ENCODE peak calls at places on chromosomes 12 and 14, in nine cellular contexts. One of them, this sample, is unnamed.
A peak's percentile ranks its signal among the peaks of the same experiment; 100 is the strongest.

GRCh38 chr12:108333898-108334699 is 5.0 kb downstream of the CMKLR1 start:
- DNase-seq in dorsolateral prefrontal cortex: no peak
- DNase-seq in heart right ventricle: no peak
- DNase-seq in ovary: no peak
- DNase-seq in mesendoderm: peak; percentile 21
- DNase-seq in IMR-90: peak; percentile 15
- DNase-seq in endodermal cell: no peak
- DNase-seq in stomach: no peak
- DNase-seq in hepatocyte: no peak
- DNase-seq in this sample: no peak

GRCh38 chr14:65281991-65282908 is 130.3 kb upstream of the FUT8 start:
- DNase-seq in heart right ventricle: peak; percentile 36
- DNase-seq in dorsolateral prefrontal cortex: peak; percentile 75
- DNase-seq in endodermal cell: peak; percentile 91
- DNase-seq in ovary: no peak
- DNase-seq in mesendoderm: peak; percentile 97
- DNase-seq in IMR-90: peak; percentile 77
- DNase-seq in hepatocyte: no peak
- DNase-seq in stomach: no peak
- DNase-seq in this sample: peak; percentile 88

GRCh38 chr12:111322336-111323250 is 46.3 kb downstream of the PHETA1 start:
- DNase-seq in mesendoderm: no peak
- DNase-seq in IMR-90: no peak
- DNase-seq in ovary: no peak
- DNase-seq in dorsolateral prefrontal cortex: peak; percentile 41
- DNase-seq in stomach: no peak
- DNase-seq in endodermal cell: no peak
- DNase-seq in hepatocyte: no peak
- DNase-seq in heart right ventricle: peak; percentile 25
- DNase-seq in this sample: peak; percentile 61

GRCh38 chr12:67062193-67062592 is 207.0 kb upstream of the CAND1 start:
- DNase-seq in mesendoderm: peak; percentile 57
- DNase-seq in ovary: no peak
- DNase-seq in dorsolateral prefrontal cortex: no peak
- DNase-seq in hepatocyte: no peak
- DNase-seq in endodermal cell: no peak
- DNase-seq in IMR-90: no peak
- DNase-seq in heart right ventricle: no peak
- DNase-seq in stomach: no peak
- DNase-seq in this sample: no peak

GRCh38 chr12:121620328-121620891 is 5.9 kb upstream of the ORAI1 start:
- DNase-seq in hepatocyte: no peak
- DNase-seq in endodermal cell: peak; percentile 81
- DNase-seq in heart right ventricle: no peak
- DNase-seq in dorsolateral prefrontal cortex: no peak
- DNase-seq in IMR-90: no peak
- DNase-seq in mesendoderm: peak; percentile 83
- DNase-seq in ovary: no peak
- DNase-seq in stomach: no peak
- DNase-seq in this sample: peak; percentile 62

GRCh38 chr12:93011100-93011499 is 82.0 kb upstream of the EEA1 start:
- DNase-seq in IMR-90: no peak
- DNase-seq in stomach: no peak
- DNase-seq in mesendoderm: peak; percentile 45
- DNase-seq in dorsolateral prefrontal cortex: no peak
- DNase-seq in endodermal cell: no peak
- DNase-seq in heart right ventricle: no peak
- DNase-seq in hepatocyte: no peak
- DNase-seq in ovary: no peak
- DNase-seq in this sample: no peak

GRCh38 chr12:13799574-13799973 is 181.8 kb downstream of the GRIN2B start:
- DNase-seq in endodermal cell: peak; percentile 59
- DNase-seq in ovary: no peak
- DNase-seq in hepatocyte: no peak
- DNase-seq in dorsolateral prefrontal cortex: no peak
- DNase-seq in IMR-90: no peak
- DNase-seq in mesendoderm: no peak
- DNase-seq in heart right ventricle: no peak
- DNase-seq in stomach: no peak
- DNase-seq in this sample: peak; percentile 23

GRCh38 chr14:89848165-89848564 is 106.4 kb downstream of the EFCAB11 start:
- DNase-seq in heart right ventricle: no peak
- DNase-seq in stomach: no peak
- DNase-seq in IMR-90: peak; percentile 71
- DNase-seq in ovary: no peak
- DNase-seq in dorsolateral prefrontal cortex: no peak
- DNase-seq in mesendoderm: no peak
- DNase-seq in endodermal cell: no peak
- DNase-seq in hepatocyte: no peak
- DNase-seq in this sample: no peak

GRCh38 chr14:31229638-31230229 is 22.1 kb upstream of the HECTD1 start:
- DNase-seq in dorsolateral prefrontal cortex: no peak
- DNase-seq in endodermal cell: peak; percentile 85
- DNase-seq in mesendoderm: peak; percentile 90
- DNase-seq in heart right ventricle: peak; percentile 46
- DNase-seq in IMR-90: peak; percentile 98
- DNase-seq in hepatocyte: peak; percentile 89
- DNase-seq in ovary: peak; percentile 58
- DNase-seq in stomach: peak; percentile 86
- DNase-seq in this sample: peak; percentile 76

GRCh38 chr12:57475271-57476161 is 4.2 kb downstream of the ARHGAP9 start:
- DNase-seq in heart right ventricle: no peak
- DNase-seq in hepatocyte: peak; percentile 64
- DNase-seq in endodermal cell: peak; percentile 87
- DNase-seq in dorsolateral prefrontal cortex: no peak
- DNase-seq in mesendoderm: no peak
- DNase-seq in ovary: no peak
- DNase-seq in stomach: no peak
- DNase-seq in IMR-90: no peak
- DNase-seq in this sample: peak; percentile 86

GRCh38 chr12:105861232-105861631 is 277.5 kb downstream of the NUAK1 start:
- DNase-seq in mesendoderm: no peak
- DNase-seq in IMR-90: no peak
- DNase-seq in heart right ventricle: no peak
- DNase-seq in endodermal cell: no peak
- DNase-seq in ovary: no peak
- DNase-seq in hepatocyte: no peak
- DNase-seq in stomach: no peak
- DNase-seq in dorsolateral prefrontal cortex: no peak
- DNase-seq in this sample: no peak

GRCh38 chr14:105600939-105601359 is 74.6 kb downstream of the TMEM121 start:
- DNase-seq in heart right ventricle: no peak
- DNase-seq in IMR-90: no peak
- DNase-seq in stomach: no peak
- DNase-seq in dorsolateral prefrontal cortex: peak; percentile 17
- DNase-seq in endodermal cell: no peak
- DNase-seq in mesendoderm: no peak
- DNase-seq in ovary: peak; percentile 5
- DNase-seq in hepatocyte: peak; percentile 1
- DNase-seq in this sample: no peak

GRCh38 chr12:99386907-99387306 is 260.6 kb upstream of the GARIN6 start:
- DNase-seq in stomach: no peak
- DNase-seq in ovary: no peak
- DNase-seq in endodermal cell: peak; percentile 61
- DNase-seq in IMR-90: peak; percentile 8
- DNase-seq in mesendoderm: peak; percentile 54
- DNase-seq in heart right ventricle: no peak
- DNase-seq in hepatocyte: peak; percentile 46
- DNase-seq in dorsolateral prefrontal cortex: no peak
- DNase-seq in this sample: peak; percentile 20

GRCh38 chr12:76085159-76085868 is 829 bp upstream of the NAP1L1 start:
- DNase-seq in endodermal cell: no peak
- DNase-seq in hepatocyte: peak; percentile 31
- DNase-seq in IMR-90: peak; percentile 77
- DNase-seq in heart right ventricle: no peak
- DNase-seq in mesendoderm: no peak
- DNase-seq in stomach: no peak
- DNase-seq in dorsolateral prefrontal cortex: no peak
- DNase-seq in ovary: no peak
- DNase-seq in this sample: no peak

GRCh38 chr12:76096079-76096651 is 11.7 kb upstream of the NAP1L1 start:
- DNase-seq in endodermal cell: no peak
- DNase-seq in IMR-90: no peak
- DNase-seq in dorsolateral prefrontal cortex: no peak
- DNase-seq in heart right ventricle: no peak
- DNase-seq in ovary: no peak
- DNase-seq in stomach: no peak
- DNase-seq in mesendoderm: no peak
- DNase-seq in hepatocyte: no peak
- DNase-seq in this sample: no peak

GRCh38 chr12:76094754-76095153 is 10.3 kb upstream of the NAP1L1 start:
- DNase-seq in ovary: no peak
- DNase-seq in mesendoderm: no peak
- DNase-seq in hepatocyte: no peak
- DNase-seq in dorsolateral prefrontal cortex: no peak
- DNase-seq in stomach: no peak
- DNase-seq in IMR-90: no peak
- DNase-seq in endodermal cell: no peak
- DNase-seq in heart right ventricle: no peak
- DNase-seq in this sample: no peak

DNA sequence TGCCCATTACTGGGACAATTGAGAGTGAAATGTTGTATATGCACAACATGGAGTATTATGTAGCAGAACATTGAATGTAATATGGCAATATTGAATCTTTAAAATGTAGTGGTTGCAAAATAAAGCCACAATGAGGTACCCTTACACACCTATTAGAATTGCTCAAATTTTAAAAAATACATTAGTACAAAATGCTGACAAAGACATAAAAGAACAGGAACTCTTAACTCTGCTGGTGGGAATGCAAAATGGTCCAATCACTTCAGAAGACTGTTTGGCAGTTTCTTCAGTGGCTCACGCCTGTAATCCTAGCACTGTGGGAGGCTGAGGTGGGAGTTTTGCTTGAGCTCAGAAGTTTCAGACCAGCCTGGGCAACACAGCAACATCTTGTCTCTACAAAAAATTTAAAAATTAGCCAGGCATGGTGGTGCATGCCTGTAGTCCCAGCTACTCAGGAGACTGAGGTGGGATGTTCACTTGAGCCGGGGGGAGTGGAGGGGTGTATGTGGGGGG is 6.8 kb upstream of the NAP1L1 start:
- DNase-seq in heart right ventricle: no peak
- DNase-seq in IMR-90: no peak
- DNase-seq in stomach: no peak
- DNase-seq in mesendoderm: no peak
- DNase-seq in hepatocyte: no peak
- DNase-seq in dorsolateral prefrontal cortex: no peak
- DNase-seq in endodermal cell: peak; percentile 70
- DNase-seq in ovary: no peak
- DNase-seq in this sample: no peak
- H3K4me3 ChIP-seq in heart right ventricle: no peak overlapping the region
- H3K4me3 ChIP-seq in IMR-90: no peak overlapping the region
- H3K4me3 ChIP-seq in stomach: no peak overlapping the region
- H3K4me3 ChIP-seq in mesendoderm: no peak overlapping the region
- H3K4me3 ChIP-seq in hepatocyte: no peak overlapping the region
- H3K4me3 ChIP-seq in dorsolateral prefrontal cortex: no peak overlapping the region
- H3K4me3 ChIP-seq in endodermal cell: no peak overlapping the region
- H3K4me3 ChIP-seq in ovary: no peak overlapping the region
- H3K4me3 ChIP-seq in this sample: no peak overlapping the region

DNA sequence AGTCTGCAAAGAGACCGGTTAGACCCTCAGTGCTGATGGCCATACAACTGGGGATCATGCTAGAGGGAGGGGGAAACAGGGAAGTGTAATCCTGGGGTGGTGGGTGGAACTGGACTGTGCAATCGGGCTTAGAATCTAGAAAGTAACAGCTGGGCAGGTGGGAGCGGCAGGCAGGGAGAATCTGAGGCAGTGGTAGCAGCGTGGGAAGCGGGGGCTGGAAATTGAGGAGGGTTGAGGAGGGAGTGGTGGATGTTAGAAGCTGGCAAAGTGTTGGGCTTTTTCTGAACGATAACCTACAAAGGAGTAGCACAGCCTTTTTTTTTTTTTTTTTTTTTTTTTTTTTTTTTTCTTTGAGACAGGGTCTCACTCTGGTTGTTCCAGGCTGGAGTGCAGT is 3.1 kb upstream of the IGFBP6 start:
- DNase-seq in mesendoderm: no peak
- DNase-seq in hepatocyte: no peak
- DNase-seq in endodermal cell: no peak
- DNase-seq in dorsolateral prefrontal cortex: no peak
- DNase-seq in stomach: peak; percentile 21
- DNase-seq in IMR-90: no peak
- DNase-seq in heart right ventricle: no peak
- DNase-seq in ovary: no peak
- DNase-seq in this sample: peak; percentile 7
- H3K27me3 ChIP-seq in mesendoderm: no peaks in the 10 kb centered on the region
- H3K27me3 ChIP-seq in hepatocyte: no peaks in the 10 kb centered on the region
- H3K27me3 ChIP-seq in endodermal cell: peaks cover 39% of the 10 kb centered on the region
- H3K27me3 ChIP-seq in dorsolateral prefrontal cortex: no peaks in the 10 kb centered on the region
- H3K27me3 ChIP-seq in stomach: peaks cover 22% of the 10 kb centered on the region
- H3K27me3 ChIP-seq in IMR-90: no peaks in the 10 kb centered on the region
- H3K27me3 ChIP-seq in heart right ventricle: no peaks in the 10 kb centered on the region
- H3K27me3 ChIP-seq in ovary: no peaks in the 10 kb centered on the region
- H3K27me3 ChIP-seq in this sample: peaks cover 31% of the 10 kb centered on the region

GRCh38 chr14:33968722-33969121 is 17.8 kb upstream of the EGLN3 start:
- DNase-seq in heart right ventricle: no peak
- DNase-seq in endodermal cell: no peak
- DNase-seq in hepatocyte: no peak
- DNase-seq in mesendoderm: no peak
- DNase-seq in ovary: no peak
- DNase-seq in dorsolateral prefrontal cortex: no peak
- DNase-seq in IMR-90: no peak
- DNase-seq in stomach: no peak
- DNase-seq in this sample: no peak

GRCh38 chr14:33967138-33967537 is 16.3 kb upstream of the EGLN3 start:
- DNase-seq in IMR-90: no peak
- DNase-seq in endodermal cell: no peak
- DNase-seq in heart right ventricle: no peak
- DNase-seq in dorsolateral prefrontal cortex: no peak
- DNase-seq in hepatocyte: no peak
- DNase-seq in mesendoderm: peak; percentile 81
- DNase-seq in ovary: no peak
- DNase-seq in stomach: no peak
- DNase-seq in this sample: no peak

GRCh38 chr14:33972522-33973162 is 21.8 kb upstream of the EGLN3 start:
- DNase-seq in dorsolateral prefrontal cortex: no peak
- DNase-seq in mesendoderm: peak; percentile 64
- DNase-seq in ovary: no peak
- DNase-seq in heart right ventricle: no peak
- DNase-seq in hepatocyte: no peak
- DNase-seq in endodermal cell: peak; percentile 59
- DNase-seq in IMR-90: no peak
- DNase-seq in stomach: no peak
- DNase-seq in this sample: peak; percentile 42
- H3K4me3 ChIP-seq in dorsolateral prefrontal cortex: no peak overlapping the region
- H3K4me3 ChIP-seq in mesendoderm: no peak overlapping the region
- H3K4me3 ChIP-seq in ovary: no peak overlapping the region
- H3K4me3 ChIP-seq in heart right ventricle: no peak overlapping the region
- H3K4me3 ChIP-seq in hepatocyte: no peak overlapping the region
- H3K4me3 ChIP-seq in endodermal cell: no peak overlapping the region
- H3K4me3 ChIP-seq in IMR-90: no peak overlapping the region
- H3K4me3 ChIP-seq in stomach: no peak overlapping the region
- H3K4me3 ChIP-seq in this sample: no peak overlapping the region

DNA sequence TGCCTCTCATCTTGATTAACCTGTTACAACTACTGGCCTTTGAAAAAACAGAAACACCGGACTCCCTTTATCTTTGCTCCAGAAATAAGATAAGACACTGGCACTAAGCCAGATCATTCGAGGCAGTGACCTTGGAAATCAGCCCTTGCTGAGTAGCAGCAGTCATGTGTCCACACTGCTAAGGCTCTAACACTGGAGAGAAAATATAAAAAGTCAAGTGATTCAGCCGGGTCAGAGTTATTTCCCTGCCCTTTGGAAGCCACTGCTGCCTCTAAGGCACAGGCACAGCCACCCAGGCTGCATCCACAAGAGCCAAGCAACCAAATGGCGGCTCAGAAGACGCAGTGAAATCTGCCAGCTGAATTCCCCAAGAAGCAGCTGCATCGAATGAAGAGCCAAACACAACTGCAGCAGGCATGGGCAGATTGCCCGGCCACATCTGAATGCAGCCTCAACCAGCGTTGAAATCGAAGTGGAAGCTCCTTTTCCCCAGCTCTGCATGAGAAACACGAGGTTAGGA is 40.7 kb downstream of the NT5DC3 start:
- DNase-seq in endodermal cell: peak; percentile 38
- DNase-seq in stomach: peak; percentile 68
- DNase-seq in dorsolateral prefrontal cortex: peak; percentile 66
- DNase-seq in hepatocyte: peak; percentile 72
- DNase-seq in IMR-90: peak; percentile 73
- DNase-seq in heart right ventricle: peak; percentile 17
- DNase-seq in ovary: peak; percentile 70
- DNase-seq in mesendoderm: no peak
- DNase-seq in this sample: no peak
- H3K27me3 ChIP-seq in endodermal cell: no peaks in the 10 kb centered on the region
- H3K27me3 ChIP-seq in stomach: no peaks in the 10 kb centered on the region
- H3K27me3 ChIP-seq in dorsolateral prefrontal cortex: no peaks in the 10 kb centered on the region
- H3K27me3 ChIP-seq in hepatocyte: no peaks in the 10 kb centered on the region
- H3K27me3 ChIP-seq in IMR-90: no peaks in the 10 kb centered on the region
- H3K27me3 ChIP-seq in heart right ventricle: no peaks in the 10 kb centered on the region
- H3K27me3 ChIP-seq in ovary: no peaks in the 10 kb centered on the region
- H3K27me3 ChIP-seq in mesendoderm: no peaks in the 10 kb centered on the region
- H3K27me3 ChIP-seq in this sample: no peaks in the 10 kb centered on the region

This sample was measured in H7.